ENCODE peak calls at places on chromosomes 6 and 20, in four cellular contexts. V is EL, C is ACHN, K is SHP77. J is an unnamed sample.

GRCh38 chr6:39210437-39210836 is 18.8 kb downstream of the KCNK5 start:
- DNase-seq in V (no peak), C (no peak), K (no peak), J (no peak)

GRCh38 chr6:156387472-156387871 is 389.7 kb upstream of the ARID1B start:
- DNase-seq in V (no peak), C (no peak), K (no peak), J (no peak)

GRCh38 chr6:136067731-136068341 is 182.3 kb downstream of the MTFR2 start:
- DNase-seq in V (peak; percentile 74), C (peak; percentile 32), K (no peak), J (no peak)

GRCh38 chr6:10276888-10277287 is 138.0 kb downstream of the TFAP2A start:
- DNase-seq in V (peak; percentile 42), C (no peak), K (no peak), J (no peak)

GRCh38 chr20:61417221-61417941 is 165.3 kb downstream of the CDH4 start:
- DNase-seq in V (no peak), C (no peak), K (no peak), J (no peak)

GRCh38 chr6:137277971-137278602 is 58.9 kb upstream of the IFNGR1 start:
- DNase-seq in V (peak; percentile 92), C (peak; percentile 92), K (no peak), J (no peak)

GRCh38 chr6:134123666-134124208 is 71.3 kb upstream of the SLC2A12 start:
- DNase-seq in V (peak; percentile 74), C (peak; percentile 83), K (peak; percentile 27), J (peak; percentile 70)

GRCh38 chr20:9835302-9835701 is 3.6 kb downstream of the PAK5 start:
- DNase-seq in V (no peak), C (no peak), K (no peak), J (no peak)

GRCh38 chr20:9215539-9215938 is 146.7 kb downstream of the PLCB4 start:
- DNase-seq in V (no peak), C (peak; percentile 34), K (peak; percentile 26), J (peak; percentile 21)

GRCh38 chr6:170149681-170150589 is 140.9 kb downstream of the DLL1 start:
- DNase-seq in V (no peak), C (no peak), K (peak; percentile 96), J (peak; percentile 64)

GRCh38 chr6:126721581-126722145 is 381.7 kb downstream of the CENPW start:
- DNase-seq in V (peak; percentile 90), C (peak; percentile 60), K (no peak), J (no peak)

GRCh38 chr6:113209315-113209714 is 647.8 kb upstream of the MARCKS start:
- DNase-seq in V (no peak), C (no peak), K (no peak), J (no peak)

GRCh38 chr20:12984069-12984765 is 24.6 kb upstream of the SPTLC3 start:
- DNase-seq in V (no peak), C (no peak), K (no peak), J (no peak)

GRCh38 chr6:144377586-144377985 is 92.5 kb downstream of the UTRN start:
- DNase-seq in V (peak; percentile 45), C (no peak), K (no peak), J (no peak)

GRCh38 chr6:39653631-39654030 is 71.6 kb downstream of the KIF6 start:
- DNase-seq in V (no peak), C (no peak), K (no peak), J (no peak)

GRCh38 chr6:81854474-81854873 is 102.0 kb upstream of the TENT5A start:
- DNase-seq in V (no peak), C (no peak), K (no peak), J (no peak)

GRCh38 chr6:169794317-169795055 is 43.1 kb downstream of the ERMARD start:
- DNase-seq in V (no peak), C (no peak), K (peak; percentile 84), J (peak; percentile 6)

GRCh38 chr6:81562169-81562568 is 190.3 kb downstream of the TENT5A start:
- DNase-seq in V (peak; percentile 88), C (peak; percentile 49), K (peak; percentile 11), J (peak; percentile 2)

GRCh38 chr20:44886276-44886671 is 769 bp downstream of the YWHAB start:
- DNase-seq in V (peak; percentile 8), C (no peak), K (no peak), J (no peak)

GRCh38 chr6:1418471-1419191 is 29.3 kb downstream of the FOXF2 start:
- DNase-seq in V (no peak), C (no peak), K (no peak), J (no peak)

GRCh38 chr6:166726193-166726592 is 99.1 kb upstream of the RPS6KA2 start:
- DNase-seq in V (no peak), C (no peak), K (no peak), J (no peak)

GRCh38 chr20:32191873-32192272 is 15.7 kb downstream of the PLAGL2 start:
- DNase-seq in V (peak; percentile 16), C (no peak), K (no peak), J (no peak)

GRCh38 chr6:110529355-110529754 is 52.9 kb upstream of the SLC22A16 start:
- DNase-seq in V (peak; percentile 78), C (no peak), K (no peak), J (no peak)

GRCh38 chr6:157539900-157540752 is 159.1 kb downstream of the ZDHHC14 start:
- DNase-seq in V (no peak), C (no peak), K (no peak), J (no peak)

GRCh38 chr6:153947817-153948447 is 91.1 kb upstream of the OPRM1 start:
- DNase-seq in V (peak; percentile 6), C (peak; percentile 43), K (peak; percentile 3), J (peak; percentile 17)

GRCh38 chr20:437787-438486 is 24.4 kb downstream of the TBC1D20 start:
- DNase-seq in V (no peak), C (no peak), K (no peak), J (no peak)

GRCh38 chr6:87375315-87375714 is 30.7 kb downstream of the C6orf163 start:
- DNase-seq in V (no peak), C (no peak), K (no peak), J (no peak)

GRCh38 chr6:53461041-53461656 is 83.8 kb downstream of the GCLC start:
- DNase-seq in V (no peak), C (no peak), K (no peak), J (no peak)

GRCh38 chr6:4732691-4733315 is 43.4 kb upstream of the CDYL start:
- DNase-seq in V (peak; percentile 96), C (peak; percentile 86), K (peak; percentile 43), J (peak; percentile 3)

GRCh38 chr6:36197739-36198221 is 1.2 kb downstream of the BRPF3 start:
- DNase-seq in V (peak; percentile 6), C (no peak), K (no peak), J (no peak)